ENCODE peak calls at places on chromosomes 3 and 15, in four cellular contexts. One of them, this sample, is unnamed.

GRCh38 chr15:68507447-68507846 is 71.3 kb upstream of the CORO2B start:
- DNase-seq in A549: no peak
- DNase-seq in GM12878: no peak
- DNase-seq in HepG2: no peak
- DNase-seq in this sample: no peak

GRCh38 chr3:3605181-3605580 is 194.1 kb upstream of the LRRN1 start:
- DNase-seq in A549: no peak
- DNase-seq in GM12878: no peak
- DNase-seq in HepG2: no peak
- DNase-seq in this sample: no peak

GRCh38 chr15:59069430-59069829 is 35.5 kb upstream of the CCNB2 start:
- DNase-seq in A549: no peak
- DNase-seq in GM12878: no peak
- DNase-seq in HepG2: peak; percentile 9
- DNase-seq in this sample: no peak

GRCh38 chr3:36957862-36958686 is 13.2 kb upstream of the TRANK1 start:
- DNase-seq in A549: peak; percentile 56
- DNase-seq in GM12878: no peak
- DNase-seq in HepG2: no peak
- DNase-seq in this sample: peak; percentile 19

GRCh38 chr15:36361351-36361870 is 218.0 kb upstream of the CDIN1 start:
- DNase-seq in A549: no peak
- DNase-seq in GM12878: no peak
- DNase-seq in HepG2: no peak
- DNase-seq in this sample: no peak

GRCh38 chr15:31345606-31346366 is 19.2 kb downstream of the KLF13 start:
- DNase-seq in A549: no peak
- DNase-seq in GM12878: no peak
- DNase-seq in HepG2: no peak
- DNase-seq in this sample: no peak

GRCh38 chr3:8746780-8747345 is 13.3 kb downstream of the CAV3 start:
- DNase-seq in A549: no peak
- DNase-seq in GM12878: no peak
- DNase-seq in HepG2: no peak
- DNase-seq in this sample: no peak

GRCh38 chr3:100609305-100609704 is at the start of gene ADGRG7:
- DNase-seq in A549: no peak
- DNase-seq in GM12878: no peak
- DNase-seq in HepG2: no peak
- DNase-seq in this sample: no peak

GRCh38 chr15:93109370-93110105 is 20.5 kb upstream of the RGMA start:
- DNase-seq in A549: no peak
- DNase-seq in GM12878: no peak
- DNase-seq in HepG2: no peak
- DNase-seq in this sample: no peak

GRCh38 chr15:51924146-51925068 is 47.2 kb downstream of the LEO1 start:
- DNase-seq in A549: no peak
- DNase-seq in GM12878: no peak
- DNase-seq in HepG2: no peak
- DNase-seq in this sample: no peak

GRCh38 chr3:48466386-48467109 is 20.0 kb downstream of the ATRIP start:
- DNase-seq in A549: no peak
- DNase-seq in GM12878: no peak
- DNase-seq in HepG2: no peak
- DNase-seq in this sample: peak; percentile 24

GRCh38 chr3:112333002-112333385 is at the start of gene CD200:
- DNase-seq in A549: no peak
- DNase-seq in GM12878: no peak
- DNase-seq in HepG2: no peak
- DNase-seq in this sample: peak; percentile 62

GRCh38 chr3:36403661-36404060 is 23.4 kb downstream of the STAC start:
- DNase-seq in A549: no peak
- DNase-seq in GM12878: no peak
- DNase-seq in HepG2: no peak
- DNase-seq in this sample: no peak

GRCh38 chr15:28017423-28017924 is 81.6 kb downstream of the OCA2 start:
- DNase-seq in A549: peak; percentile 19
- DNase-seq in GM12878: no peak
- DNase-seq in HepG2: peak; percentile 73
- DNase-seq in this sample: no peak

GRCh38 chr3:15295506-15295905 is 36.9 kb downstream of the SH3BP5 start:
- DNase-seq in A549: no peak
- DNase-seq in GM12878: no peak
- DNase-seq in HepG2: no peak
- DNase-seq in this sample: peak; percentile 98

GRCh38 chr3:196192036-196193001 is 18.9 kb downstream of the ZDHHC19 start:
- DNase-seq in A549: no peak
- DNase-seq in GM12878: peak; percentile 74
- DNase-seq in HepG2: peak; percentile 35
- DNase-seq in this sample: no peak

GRCh38 chr3:134665243-134665642 is 14.4 kb upstream of the KY start:
- DNase-seq in A549: no peak
- DNase-seq in GM12878: no peak
- DNase-seq in HepG2: no peak
- DNase-seq in this sample: no peak

GRCh38 chr3:115667175-115668065 is 44.1 kb downstream of the GAP43 start:
- DNase-seq in A549: no peak
- DNase-seq in GM12878: no peak
- DNase-seq in HepG2: no peak
- DNase-seq in this sample: no peak

GRCh38 chr3:10196389-10197052 is 31.8 kb downstream of the IRAK2 start:
- DNase-seq in A549: no peak
- DNase-seq in GM12878: peak; percentile 40
- DNase-seq in HepG2: no peak
- DNase-seq in this sample: no peak

GRCh38 chr3:146308682-146309081 is 57.8 kb upstream of the PLSCR4 start:
- DNase-seq in A549: peak; percentile 13
- DNase-seq in GM12878: no peak
- DNase-seq in HepG2: no peak
- DNase-seq in this sample: peak; percentile 99

GRCh38 chr3:170128977-170129431 is 52.5 kb downstream of the PHC3 start:
- DNase-seq in A549: peak; percentile 29
- DNase-seq in GM12878: no peak
- DNase-seq in HepG2: no peak
- DNase-seq in this sample: no peak

GRCh38 chr3:106881177-106881576 is 496.1 kb upstream of the CCDC54 start:
- DNase-seq in A549: no peak
- DNase-seq in GM12878: no peak
- DNase-seq in HepG2: no peak
- DNase-seq in this sample: no peak

GRCh38 chr3:177157492-177157891 is 39.8 kb downstream of the TBL1XR1 start:
- DNase-seq in A549: no peak
- DNase-seq in GM12878: no peak
- DNase-seq in HepG2: no peak
- DNase-seq in this sample: no peak

GRCh38 chr3:113287818-113288648 is 76.7 kb downstream of the BOC start:
- DNase-seq in A549: peak; percentile 74
- DNase-seq in GM12878: no peak
- DNase-seq in HepG2: peak; percentile 43
- DNase-seq in this sample: peak; percentile 75

GRCh38 chr15:95259513-95259912 is 1028.2 kb downstream of the MCTP2 start:
- DNase-seq in A549: peak; percentile 81
- DNase-seq in GM12878: peak; percentile 47
- DNase-seq in HepG2: peak; percentile 35
- DNase-seq in this sample: peak; percentile 92

GRCh38 chr3:81382470-81382869 is 379.0 kb downstream of the GBE1 start:
- DNase-seq in A549: no peak
- DNase-seq in GM12878: no peak
- DNase-seq in HepG2: no peak
- DNase-seq in this sample: no peak

GRCh38 chr3:90069748-90070147 is 962.3 kb downstream of the EPHA3 start:
- DNase-seq in A549: no peak
- DNase-seq in GM12878: no peak
- DNase-seq in HepG2: no peak
- DNase-seq in this sample: no peak

GRCh38 chr3:71528816-71529215 is 54.7 kb downstream of the FOXP1 start:
- DNase-seq in A549: no peak
- DNase-seq in GM12878: no peak
- DNase-seq in HepG2: no peak
- DNase-seq in this sample: no peak

GRCh38 chr15:29873264-29873663 is 51.0 kb upstream of the TJP1 start:
- DNase-seq in A549: no peak
- DNase-seq in GM12878: no peak
- DNase-seq in HepG2: no peak
- DNase-seq in this sample: no peak

GRCh38 chr3:157129782-157130137 is 30.2 kb downstream of the CCNL1 start:
- DNase-seq in A549: no peak
- DNase-seq in GM12878: no peak
- DNase-seq in HepG2: no peak
- DNase-seq in this sample: peak; percentile 41

GRCh38 chr3:172156309-172156998 is 117.1 kb downstream of the FNDC3B start:
- DNase-seq in A549: peak; percentile 42
- DNase-seq in GM12878: no peak
- DNase-seq in HepG2: no peak
- DNase-seq in this sample: no peak

DNA sequence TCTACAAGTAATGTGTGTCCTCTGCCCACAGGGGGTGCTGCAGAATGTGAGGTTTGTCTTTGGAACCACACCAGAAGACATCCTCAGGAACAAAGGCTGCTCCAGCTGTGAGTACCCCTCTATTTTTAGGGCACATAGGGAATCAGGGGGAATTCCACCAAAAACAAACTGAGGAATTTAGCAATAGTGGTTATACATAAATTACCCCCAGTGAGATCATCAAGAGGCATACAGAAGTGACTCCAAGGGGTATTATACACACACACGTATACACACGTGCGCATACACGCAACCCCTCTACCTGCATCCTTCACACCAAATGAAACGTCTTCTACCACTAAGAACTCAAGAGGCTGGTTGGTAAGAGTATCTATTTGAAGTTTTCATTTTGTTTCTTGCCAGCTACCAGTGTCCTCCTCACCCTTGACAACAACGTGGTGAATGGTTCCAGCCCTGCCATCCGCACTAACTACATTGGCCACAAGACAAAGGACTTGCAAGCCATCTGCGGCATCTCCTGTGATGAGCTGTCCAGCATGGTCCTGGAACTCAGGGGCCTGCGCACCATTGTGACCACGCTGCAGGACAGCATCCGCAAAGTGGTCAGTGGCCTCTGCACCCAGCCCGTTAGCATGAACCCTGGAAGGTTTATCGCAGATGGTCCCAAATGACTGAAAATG is 2.8 kb downstream of the THBS1 start:
- DNase-seq in A549: peak; percentile 33
- DNase-seq in GM12878: no peak
- DNase-seq in HepG2: peak; percentile 25
- DNase-seq in this sample: peak; percentile 60
- H3K4me3 ChIP-seq in A549: peak overlapping the region; percentile 95
- H3K4me3 ChIP-seq in GM12878: no peak overlapping the region
- H3K4me3 ChIP-seq in HepG2: no peak overlapping the region
- H3K4me3 ChIP-seq in this sample: peak overlapping the region; percentile 97

DNA sequence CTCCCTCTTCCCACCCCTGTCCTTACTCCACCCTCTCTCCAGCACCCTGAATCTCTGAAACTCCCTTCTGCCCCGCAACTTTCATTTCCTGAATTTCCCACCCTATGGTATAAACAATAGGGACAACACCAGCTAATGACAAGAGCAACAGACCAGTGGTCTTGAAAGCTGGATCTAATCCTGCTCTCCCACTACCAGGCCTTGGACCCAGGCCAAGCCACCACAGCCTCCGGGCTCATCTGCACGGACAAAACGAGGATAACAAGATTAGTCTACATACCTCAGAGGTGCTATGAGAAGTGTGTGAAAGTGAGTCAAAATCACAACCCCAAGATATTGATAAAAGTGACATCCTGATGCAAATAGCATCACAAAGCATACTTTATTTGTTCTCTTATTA is 128.6 kb downstream of the ERC2 start:
- DNase-seq in A549: no peak
- DNase-seq in GM12878: no peak
- DNase-seq in HepG2: no peak
- DNase-seq in this sample: no peak
- TF ChIP-seq MYC in A549: no peak
- TF ChIP-seq MYC in GM12878: no peak
- TF ChIP-seq MYC in HepG2: no peak
- TF ChIP-seq MYC in this sample: no peak

DNA sequence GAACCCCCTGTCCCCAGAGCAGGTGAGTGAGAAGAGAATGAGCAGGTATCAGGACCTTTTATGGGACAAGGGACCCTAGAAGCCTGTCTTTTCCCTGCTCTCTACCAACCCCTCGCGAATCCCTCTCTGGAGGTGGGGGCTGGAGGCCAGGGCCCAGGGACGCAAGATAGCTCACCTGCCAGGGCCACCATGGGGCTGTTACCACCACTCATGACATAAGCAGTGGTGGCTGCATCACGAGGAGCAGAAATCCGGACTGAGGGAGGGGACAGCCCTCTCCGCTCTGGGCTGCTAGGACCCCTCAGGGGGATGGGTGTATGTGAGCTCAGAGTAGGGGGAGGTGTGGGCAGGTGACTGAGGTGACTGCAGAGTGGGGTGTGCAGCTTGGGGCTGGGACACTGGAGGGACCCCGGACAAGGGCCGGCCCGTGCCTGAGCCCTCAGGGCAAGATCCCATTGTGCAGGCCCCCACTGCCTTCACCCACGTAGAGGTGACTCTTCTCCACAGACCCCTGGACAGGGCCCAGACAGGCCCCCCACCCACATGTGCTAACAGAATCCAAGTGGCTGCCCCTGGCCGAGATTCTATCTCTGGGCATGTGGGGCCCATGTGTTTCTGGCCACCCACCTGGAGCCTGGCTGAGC is 190.6 kb downstream of the TBC1D2B start:
- DNase-seq in A549: no peak
- DNase-seq in GM12878: no peak
- DNase-seq in HepG2: no peak
- DNase-seq in this sample: no peak
- H3K27ac ChIP-seq in A549: peak overlapping the region; percentile 59
- H3K27ac ChIP-seq in GM12878: no peak overlapping the region
- H3K27ac ChIP-seq in HepG2: no peak overlapping the region
- H3K27ac ChIP-seq in this sample: no peak overlapping the region

DNA sequence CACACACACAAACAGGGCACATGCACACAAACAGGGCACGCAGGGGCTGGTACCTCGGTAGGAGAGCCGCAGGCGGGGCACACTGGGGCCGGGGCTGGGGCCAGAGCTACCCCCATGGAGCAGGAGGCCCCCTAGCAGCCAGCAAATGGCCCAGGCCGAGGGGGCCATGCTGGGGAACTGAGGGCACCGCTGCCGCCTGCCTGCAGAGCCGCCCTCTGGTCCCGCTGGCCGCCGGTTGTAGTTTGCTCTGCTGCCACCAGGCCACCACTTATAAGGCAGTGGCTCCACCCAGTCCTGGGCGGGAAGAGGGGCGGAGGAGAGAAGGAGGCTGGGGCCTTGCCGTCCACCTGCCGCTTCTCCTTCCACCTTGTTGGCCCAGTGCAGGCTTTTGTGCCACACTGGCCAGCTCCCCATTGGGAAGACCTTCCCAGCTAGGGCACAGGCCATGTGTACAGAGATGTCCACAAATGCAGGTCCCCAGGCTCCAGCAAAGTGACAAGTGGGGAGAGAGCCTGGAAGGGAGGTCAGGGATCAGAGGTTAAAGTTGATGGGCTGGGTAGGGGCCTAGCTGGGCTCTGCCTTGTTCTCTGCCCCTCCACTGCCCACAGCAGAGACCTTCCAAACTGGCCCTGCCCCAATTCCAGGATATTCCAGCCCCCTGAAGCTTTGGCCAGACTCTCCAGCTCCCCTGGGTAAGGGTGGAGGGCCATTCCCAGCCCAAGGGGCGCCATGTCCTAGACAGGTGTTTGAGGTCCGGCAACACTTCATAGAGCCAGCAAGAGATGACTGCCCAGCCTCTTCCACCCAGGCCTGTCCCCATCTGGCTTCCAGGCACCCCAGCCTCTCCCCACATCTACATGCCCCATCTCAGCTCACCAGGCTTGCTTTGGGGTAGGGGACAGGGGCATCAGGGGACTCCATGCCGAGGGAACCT is at the start of gene SEMA3G:
- DNase-seq in A549: peak; percentile 72
- DNase-seq in GM12878: no peak
- DNase-seq in HepG2: peak; percentile 76
- DNase-seq in this sample: peak; percentile 69
- H3K4me3 ChIP-seq in A549: no peak within 1 kb of the TSS
- H3K4me3 ChIP-seq in GM12878: no peak within 1 kb of the TSS
- H3K4me3 ChIP-seq in HepG2: peak within 1 kb of the TSS; percentile 79
- H3K4me3 ChIP-seq in this sample: no peak within 1 kb of the TSS

This sample was measured in endothelial cell of umbilical vein.